ENCODE peak calls at places on chromosomes 7 and 10, in five cellular contexts. H is HS-5, P is left lobe of liver, E is Kasumi-1, O is hippocampal formation. F is an unnamed sample.

GRCh38 chr7:139783647-139784385 is 6.0 kb upstream of the HIPK2 start:
- DNase-seq in H (no peak), P (no peak), E (no peak), O (no peak), F (peak)

GRCh38 chr10:103507235-103508191 is 14.0 kb downstream of the NEURL1 start:
- DNase-seq in H (no peak), P (peak), E (no peak), O (no peak), F (peak)

GRCh38 chr10:29022513-29022912 is 266.4 kb upstream of the LYZL1 start:
- DNase-seq in H (no peak), P (no peak), E (no peak), O (no peak), F (peak)

GRCh38 chr7:93307131-93307660 is 75.0 kb downstream of the VPS50 start:
- DNase-seq in H (peak), P (no peak), E (no peak), O (no peak), F (peak)

GRCh38 chr7:156733638-156734037 is 93.1 kb downstream of the RNF32 start:
- DNase-seq in H (no peak), P (no peak), E (no peak), O (no peak), F (no peak)

GRCh38 chr10:70558871-70559810 is 43.4 kb downstream of the PRF1 start:
- DNase-seq in H (no peak), P (no peak), E (peak), O (no peak), F (peak)

GRCh38 chr7:142689439-142690168 is 59.7 kb upstream of the PRSS1 start:
- DNase-seq in H (no peak), P (no peak), E (peak), O (no peak), F (no peak)

GRCh38 chr7:157851501-157852067 is 514.8 kb downstream of the DNAJB6 start:
- DNase-seq in H (no peak), P (peak), E (peak), O (peak), F (no peak)

GRCh38 chr7:51123322-51124021 is 193.1 kb downstream of the COBL start:
- DNase-seq in H (peak), P (no peak), E (no peak), O (peak), F (no peak)